ENCODE peak calls at places on chromosomes 13 and 19, in six cellular contexts. N, P, U, Y, R and A are unnamed samples.

GRCh38 chr13:49828452-49828851 is 36.0 kb upstream of the KPNA3 start:
- DNase-seq in N (no peak), P (no peak), U (no peak), Y (no peak), R (no peak), A (no peak)

GRCh38 chr13:84653915-84654534 is 771.8 kb upstream of the SLITRK1 start:
- DNase-seq in N (no peak), P (no peak), U (no peak), Y (no peak), R (no peak), A (no peak)

GRCh38 chr19:46408611-46409039 is 4.7 kb downstream of the CCDC8 start:
- DNase-seq in N (peak), P (no peak), U (no peak), Y (no peak), R (no peak), A (no peak)

GRCh38 chr19:21688464-21688863 is 78.9 kb downstream of the ZNF100 start:
- DNase-seq in N (no peak), P (no peak), U (no peak), Y (no peak), R (no peak), A (no peak)

GRCh38 chr13:35460061-35460460 is 16.4 kb downstream of the MAB21L1 start:
- DNase-seq in N (no peak), P (no peak), U (no peak), Y (no peak), R (no peak), A (no peak)

GRCh38 chr13:51223284-51224270 is 1.4 kb downstream of the FAM124A start:
- DNase-seq in N (no peak), P (no peak), U (no peak), Y (no peak), R (no peak), A (peak)

GRCh38 chr13:51977606-51978005 is 33.6 kb downstream of the ATP7B start:
- DNase-seq in N (no peak), P (no peak), U (no peak), Y (no peak), R (no peak), A (no peak)

GRCh38 chr13:50156140-50156539 is 140.9 kb downstream of the KCNRG start:
- DNase-seq in N (peak), P (no peak), U (no peak), Y (no peak), R (no peak), A (no peak)

GRCh38 chr13:36736119-36736726 is 62.4 kb downstream of the SERTM1 start:
- DNase-seq in N (peak), P (no peak), U (peak), Y (no peak), R (peak), A (peak)

DNA sequence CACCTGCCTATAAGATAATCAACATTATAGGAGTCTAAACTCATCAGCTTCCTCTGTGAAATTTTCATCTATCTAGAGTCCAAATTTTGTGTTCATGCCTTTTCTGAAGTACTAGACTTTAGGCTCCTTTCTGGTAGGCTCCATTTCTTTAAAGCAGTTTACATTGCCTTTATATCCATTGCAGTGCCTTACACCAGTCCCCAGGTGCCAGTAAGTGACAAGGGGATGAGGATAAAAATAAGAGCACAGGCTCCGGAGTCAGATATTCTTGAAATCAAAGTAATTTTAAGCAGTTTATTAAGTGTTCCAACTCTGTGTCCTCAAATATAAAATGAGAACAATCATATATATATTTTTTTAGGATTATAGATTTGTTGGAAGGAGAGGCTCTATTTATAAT is 10.6 kb upstream of the CYSLTR2 start:
- DNase-seq in N (no peak), P (no peak), U (no peak), Y (no peak), R (no peak), A (no peak)
- TF ChIP-seq CTCF in N (no peak), P (no peak), U (no peak), Y (no peak), R (no peak), A (no peak)

GRCh38 chr13:89227356-89227755 is 1556.2 kb downstream of the SLITRK5 start:
- DNase-seq in N (no peak), P (no peak), U (no peak), Y (no peak), R (no peak), A (no peak)
- TF ChIP-seq MAX in N (no peak), P (no peak), U (no peak), Y (no peak), R (no peak), A (no peak)

DNA sequence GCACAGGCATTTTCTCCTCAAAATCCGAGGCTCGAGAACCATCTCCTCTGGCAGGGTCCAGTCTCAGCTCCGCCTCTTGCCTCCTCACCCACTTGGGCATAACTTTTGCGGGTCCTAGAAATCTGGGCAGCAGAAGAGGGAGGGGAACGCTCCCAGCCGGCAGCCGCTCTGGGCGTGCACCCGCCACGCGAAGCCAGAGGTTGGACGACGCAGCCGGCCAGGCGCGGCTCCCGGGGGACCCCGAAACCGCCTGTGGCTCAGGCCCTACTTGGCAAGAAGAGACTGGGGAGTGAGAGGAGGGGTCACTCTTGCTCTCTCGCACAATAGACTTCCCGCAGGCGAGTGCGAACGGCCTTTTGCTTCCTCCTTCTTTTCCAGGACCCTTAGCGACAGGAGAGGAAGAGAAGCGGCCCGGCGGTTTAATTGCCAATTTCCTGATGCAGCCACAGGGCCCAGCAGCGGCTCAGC is 6.0 kb upstream of the SOX1 start:
- DNase-seq in N (no peak), P (no peak), U (no peak), Y (no peak), R (no peak), A (no peak)
- TF ChIP-seq EZH2 in N (no peak), P (no peak), U (no peak), Y (no peak), R (no peak), A (peak)

GRCh38 chr13:39811051-39811450 is 155.6 kb downstream of the COG6 start:
- DNase-seq in N (no peak), P (no peak), U (no peak), Y (no peak), R (no peak), A (peak)
- TF ChIP-seq CTCF in N (no peak), P (no peak), U (no peak), Y (no peak), R (no peak), A (no peak)

GRCh38 chr13:37919329-37919880 is 49.8 kb upstream of the TRPC4 start:
- DNase-seq in N (no peak), P (no peak), U (no peak), Y (no peak), R (no peak), A (no peak)

GRCh38 chr13:37925878-37926473 is 56.4 kb upstream of the TRPC4 start:
- DNase-seq in N (no peak), P (no peak), U (no peak), Y (no peak), R (no peak), A (no peak)

GRCh38 chr13:37918116-37919100 is 48.8 kb upstream of the TRPC4 start:
- DNase-seq in N (no peak), P (no peak), U (no peak), Y (no peak), R (peak), A (no peak)

GRCh38 chr13:37923236-37923635 is 53.7 kb upstream of the TRPC4 start:
- DNase-seq in N (no peak), P (no peak), U (no peak), Y (no peak), R (peak), A (no peak)
- TF ChIP-seq MAX in N (no peak), P (no peak), U (no peak), Y (no peak), R (no peak), A (no peak)

GRCh38 chr19:3463959-3464796 is 16.1 kb downstream of the SMIM24 start:
- DNase-seq in N (no peak), P (no peak), U (no peak), Y (no peak), R (no peak), A (no peak)
- TF ChIP-seq EZH2 in N (no peak), P (no peak), U (no peak), Y (no peak), R (no peak), A (no peak)